ENCODE peak calls at places on chromosome 18, in six cellular contexts. One of them, this sample, is unnamed. For H3K4me1 and H3K9me3, the result is how much of the 10 kb centered on the place peaks cover.

GRCh38 chr18:79948719-79949411 is 2.6 kb downstream of the SLC66A2 start:
- DNase-seq in lung: no peak
- DNase-seq in fibroblast of lung: no peak
- DNase-seq in ovary: no peak
- DNase-seq in adrenal gland: peak
- DNase-seq in lower lobe of right lung: peak
- DNase-seq in this sample: no peak

GRCh38 chr18:72726201-72726600 is 141.6 kb downstream of the NETO1 start:
- DNase-seq in lung: no peak
- DNase-seq in fibroblast of lung: no peak
- DNase-seq in ovary: no peak
- DNase-seq in adrenal gland: no peak
- DNase-seq in lower lobe of right lung: no peak
- DNase-seq in this sample: no peak

GRCh38 chr18:11008544-11008943 is 140.8 kb downstream of the PIEZO2 start:
- DNase-seq in lung: no peak
- DNase-seq in fibroblast of lung: no peak
- DNase-seq in ovary: no peak
- DNase-seq in adrenal gland: no peak
- DNase-seq in lower lobe of right lung: no peak
- DNase-seq in this sample: no peak

GRCh38 chr18:11047817-11048216 is 101.6 kb downstream of the PIEZO2 start:
- DNase-seq in lung: no peak
- DNase-seq in fibroblast of lung: no peak
- DNase-seq in ovary: no peak
- DNase-seq in adrenal gland: no peak
- DNase-seq in lower lobe of right lung: no peak
- DNase-seq in this sample: no peak

GRCh38 chr18:32612651-32613050 is 142.0 kb upstream of the GAREM1 start:
- DNase-seq in lung: no peak
- DNase-seq in fibroblast of lung: peak
- DNase-seq in ovary: no peak
- DNase-seq in adrenal gland: no peak
- DNase-seq in lower lobe of right lung: no peak
- DNase-seq in this sample: no peak

GRCh38 chr18:79404567-79404910 is 8.8 kb downstream of the NFATC1 start:
- DNase-seq in lung: no peak
- DNase-seq in fibroblast of lung: no peak
- DNase-seq in ovary: no peak
- DNase-seq in adrenal gland: no peak
- DNase-seq in lower lobe of right lung: peak
- DNase-seq in this sample: no peak

GRCh38 chr18:47754311-47755101 is 176.0 kb downstream of the SMAD2 start:
- DNase-seq in lung: no peak
- DNase-seq in fibroblast of lung: no peak
- DNase-seq in ovary: no peak
- DNase-seq in adrenal gland: no peak
- DNase-seq in lower lobe of right lung: no peak
- DNase-seq in this sample: no peak

GRCh38 chr18:37408676-37409305 is 156.8 kb downstream of the CELF4 start:
- DNase-seq in lung: no peak
- DNase-seq in fibroblast of lung: no peak
- DNase-seq in ovary: no peak
- DNase-seq in adrenal gland: no peak
- DNase-seq in lower lobe of right lung: no peak
- DNase-seq in this sample: no peak

GRCh38 chr18:62151068-62151771 is 35.6 kb downstream of the PIGN start:
- DNase-seq in lung: no peak
- DNase-seq in fibroblast of lung: no peak
- DNase-seq in ovary: no peak
- DNase-seq in adrenal gland: no peak
- DNase-seq in lower lobe of right lung: no peak
- DNase-seq in this sample: no peak

GRCh38 chr18:23802817-23803216 is 113.6 kb downstream of the LAMA3 start:
- DNase-seq in lung: no peak
- DNase-seq in fibroblast of lung: peak
- DNase-seq in ovary: no peak
- DNase-seq in adrenal gland: no peak
- DNase-seq in lower lobe of right lung: no peak
- DNase-seq in this sample: no peak

GRCh38 chr18:74509856-74510769 is 13.9 kb downstream of the CNDP2 start:
- DNase-seq in lung: no peak
- DNase-seq in fibroblast of lung: no peak
- DNase-seq in ovary: no peak
- DNase-seq in adrenal gland: no peak
- DNase-seq in lower lobe of right lung: no peak
- DNase-seq in this sample: no peak

GRCh38 chr18:52367962-52368745 is 28.2 kb downstream of the DCC start:
- DNase-seq in lung: no peak
- DNase-seq in fibroblast of lung: no peak
- DNase-seq in ovary: no peak
- DNase-seq in adrenal gland: no peak
- DNase-seq in lower lobe of right lung: no peak
- DNase-seq in this sample: no peak

GRCh38 chr18:26386002-26386401 is 159.8 kb downstream of the TAF4B start:
- DNase-seq in lung: no peak
- DNase-seq in fibroblast of lung: peak
- DNase-seq in ovary: no peak
- DNase-seq in adrenal gland: peak
- DNase-seq in lower lobe of right lung: no peak
- DNase-seq in this sample: peak

GRCh38 chr18:39435986-39436385 is 1870.4 kb upstream of the CELF4 start:
- DNase-seq in lung: no peak
- DNase-seq in fibroblast of lung: no peak
- DNase-seq in ovary: no peak
- DNase-seq in adrenal gland: no peak
- DNase-seq in lower lobe of right lung: no peak
- DNase-seq in this sample: no peak

GRCh38 chr18:63848159-63848558 is 39.3 kb upstream of the SERPINB2 start:
- DNase-seq in lung: no peak
- DNase-seq in fibroblast of lung: peak
- DNase-seq in ovary: no peak
- DNase-seq in adrenal gland: no peak
- DNase-seq in lower lobe of right lung: no peak
- DNase-seq in this sample: peak

GRCh38 chr18:5601188-5601624 is 57.4 kb upstream of the EPB41L3 start:
- DNase-seq in lung: no peak
- DNase-seq in fibroblast of lung: no peak
- DNase-seq in ovary: no peak
- DNase-seq in adrenal gland: no peak
- DNase-seq in lower lobe of right lung: no peak
- DNase-seq in this sample: no peak

GRCh38 chr18:47418746-47419145 is 167.3 kb upstream of the SKOR2 start:
- DNase-seq in lung: no peak
- DNase-seq in fibroblast of lung: peak
- DNase-seq in ovary: no peak
- DNase-seq in adrenal gland: peak
- DNase-seq in lower lobe of right lung: no peak
- DNase-seq in this sample: no peak

GRCh38 chr18:12234451-12235190 is 19.5 kb upstream of the CIDEA start:
- DNase-seq in lung: no peak
- DNase-seq in fibroblast of lung: no peak
- DNase-seq in ovary: no peak
- DNase-seq in adrenal gland: no peak
- DNase-seq in lower lobe of right lung: no peak
- DNase-seq in this sample: no peak

GRCh38 chr18:75201936-75202335 is 7.0 kb downstream of the PTGR3 start:
- DNase-seq in lung: no peak
- DNase-seq in fibroblast of lung: no peak
- DNase-seq in ovary: no peak
- DNase-seq in adrenal gland: no peak
- DNase-seq in lower lobe of right lung: no peak
- DNase-seq in this sample: no peak

GRCh38 chr18:31246460-31246859 is 71.5 kb upstream of the DSG1 start:
- DNase-seq in lung: no peak
- DNase-seq in fibroblast of lung: no peak
- DNase-seq in ovary: no peak
- DNase-seq in adrenal gland: no peak
- DNase-seq in lower lobe of right lung: no peak
- DNase-seq in this sample: no peak
- H3K4me1 ChIP-seq in lung: under half
- H3K4me1 ChIP-seq in fibroblast of lung: under half
- H3K4me1 ChIP-seq in ovary: under half
- H3K4me1 ChIP-seq in adrenal gland: under half
- H3K4me1 ChIP-seq in lower lobe of right lung: under half
- H3K4me1 ChIP-seq in this sample: half or more

GRCh38 chr18:70338890-70339289 is 50.0 kb downstream of the SOCS6 start:
- DNase-seq in lung: no peak
- DNase-seq in fibroblast of lung: no peak
- DNase-seq in ovary: no peak
- DNase-seq in adrenal gland: no peak
- DNase-seq in lower lobe of right lung: no peak
- DNase-seq in this sample: no peak
- H3K9me3 ChIP-seq in lung: under half
- H3K9me3 ChIP-seq in fibroblast of lung: under half
- H3K9me3 ChIP-seq in ovary: under half
- H3K9me3 ChIP-seq in adrenal gland: under half
- H3K9me3 ChIP-seq in lower lobe of right lung: under half
- H3K9me3 ChIP-seq in this sample: under half

DNA sequence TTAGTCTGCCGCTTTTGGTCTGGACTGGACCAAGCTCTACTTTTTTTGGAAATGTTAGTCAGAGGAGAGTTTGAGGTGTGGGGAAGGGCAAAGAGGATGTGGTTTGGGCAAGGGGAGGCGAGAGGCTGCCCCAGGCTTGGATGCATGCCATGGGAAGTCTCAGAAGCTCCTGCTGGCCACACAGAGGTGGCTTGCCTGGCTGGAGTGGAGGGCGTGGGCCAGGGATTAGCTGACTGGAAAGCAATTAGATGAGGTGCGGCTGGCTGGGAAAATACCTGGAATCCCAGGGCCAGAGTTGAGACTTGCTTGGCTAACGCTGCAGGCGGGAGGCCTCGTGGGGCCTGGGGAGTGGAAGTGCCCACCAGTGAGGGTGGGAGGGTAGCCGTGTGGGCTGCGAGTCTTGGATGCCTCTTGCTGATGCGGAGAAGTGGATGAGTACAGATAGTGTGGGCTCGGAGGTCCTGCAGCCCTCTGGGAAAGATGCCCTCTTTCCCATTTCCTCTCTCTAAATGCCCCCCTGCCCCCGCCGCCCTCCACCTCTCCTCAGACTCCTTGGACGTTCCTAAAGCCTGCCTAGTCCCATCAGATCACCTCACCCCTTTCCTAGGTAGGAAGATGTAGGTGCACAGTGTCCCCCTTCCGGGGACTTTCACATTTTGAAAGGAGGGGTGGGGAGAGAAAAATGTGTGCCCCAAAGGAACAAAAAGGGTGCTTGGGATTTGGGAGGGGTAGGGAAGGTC is 117.6 kb downstream of the SMAD7 start:
- DNase-seq in lung: peak
- DNase-seq in fibroblast of lung: peak
- DNase-seq in ovary: no peak
- DNase-seq in adrenal gland: no peak
- DNase-seq in lower lobe of right lung: peak
- DNase-seq in this sample: peak
- H3K4me1 ChIP-seq in lung: under half
- H3K4me1 ChIP-seq in fibroblast of lung: under half
- H3K4me1 ChIP-seq in ovary: under half
- H3K4me1 ChIP-seq in adrenal gland: half or more
- H3K4me1 ChIP-seq in lower lobe of right lung: half or more
- H3K4me1 ChIP-seq in this sample: half or more

GRCh38 chr18:13712400-13713131 is 13.8 kb downstream of the FAM210A start:
- DNase-seq in lung: no peak
- DNase-seq in fibroblast of lung: no peak
- DNase-seq in ovary: no peak
- DNase-seq in adrenal gland: no peak
- DNase-seq in lower lobe of right lung: no peak
- DNase-seq in this sample: peak

GRCh38 chr18:13710460-13710859 is 15.9 kb downstream of the FAM210A start:
- DNase-seq in lung: no peak
- DNase-seq in fibroblast of lung: peak
- DNase-seq in ovary: no peak
- DNase-seq in adrenal gland: no peak
- DNase-seq in lower lobe of right lung: peak
- DNase-seq in this sample: peak

GRCh38 chr18:13716916-13717315 is 9.4 kb downstream of the FAM210A start:
- DNase-seq in lung: no peak
- DNase-seq in fibroblast of lung: no peak
- DNase-seq in ovary: no peak
- DNase-seq in adrenal gland: no peak
- DNase-seq in lower lobe of right lung: no peak
- DNase-seq in this sample: no peak

GRCh38 chr18:13713455-13714055 is 12.8 kb downstream of the FAM210A start:
- DNase-seq in lung: no peak
- DNase-seq in fibroblast of lung: no peak
- DNase-seq in ovary: no peak
- DNase-seq in adrenal gland: no peak
- DNase-seq in lower lobe of right lung: no peak
- DNase-seq in this sample: no peak
- H3K9me3 ChIP-seq in lung: under half
- H3K9me3 ChIP-seq in fibroblast of lung: under half
- H3K9me3 ChIP-seq in ovary: under half
- H3K9me3 ChIP-seq in adrenal gland: under half
- H3K9me3 ChIP-seq in lower lobe of right lung: under half
- H3K9me3 ChIP-seq in this sample: under half

GRCh38 chr18:9700261-9700796 is 7.8 kb upstream of the RAB31 start:
- DNase-seq in lung: no peak
- DNase-seq in fibroblast of lung: peak
- DNase-seq in ovary: no peak
- DNase-seq in adrenal gland: no peak
- DNase-seq in lower lobe of right lung: no peak
- DNase-seq in this sample: no peak
- H3K4me1 ChIP-seq in lung: under half
- H3K4me1 ChIP-seq in fibroblast of lung: under half
- H3K4me1 ChIP-seq in ovary: under half
- H3K4me1 ChIP-seq in adrenal gland: under half
- H3K4me1 ChIP-seq in lower lobe of right lung: under half
- H3K4me1 ChIP-seq in this sample: under half

GRCh38 chr18:71324356-71324755 is 1035.5 kb downstream of the SOCS6 start:
- DNase-seq in lung: no peak
- DNase-seq in fibroblast of lung: no peak
- DNase-seq in ovary: no peak
- DNase-seq in adrenal gland: no peak
- DNase-seq in lower lobe of right lung: no peak
- DNase-seq in this sample: no peak
- H3K9me3 ChIP-seq in lung: under half
- H3K9me3 ChIP-seq in fibroblast of lung: under half
- H3K9me3 ChIP-seq in ovary: under half
- H3K9me3 ChIP-seq in adrenal gland: under half
- H3K9me3 ChIP-seq in lower lobe of right lung: under half
- H3K9me3 ChIP-seq in this sample: under half

GRCh38 chr18:28126768-28127167 is 50.2 kb downstream of the CDH2 start:
- DNase-seq in lung: no peak
- DNase-seq in fibroblast of lung: no peak
- DNase-seq in ovary: no peak
- DNase-seq in adrenal gland: no peak
- DNase-seq in lower lobe of right lung: no peak
- DNase-seq in this sample: no peak
- H3K4me1 ChIP-seq in lung: under half
- H3K4me1 ChIP-seq in fibroblast of lung: under half
- H3K4me1 ChIP-seq in ovary: under half
- H3K4me1 ChIP-seq in adrenal gland: half or more
- H3K4me1 ChIP-seq in lower lobe of right lung: under half
- H3K4me1 ChIP-seq in this sample: under half